ENCODE peak calls at places on chromosomes 7 and 10, in ten cellular contexts. I is GM03348; Y is H54; D is NCI-H226; M is activated T-cell treated with anti-CD3 and anti-CD28 coated beads, Interleukin-2, amount 50 U/mL, for 1 hour; K is nephron progenitor cell; V is non-pigmented ciliary epithelial cell; F is AG09319; S is IMR-90; X is mammary epithelial cell. A is an unnamed sample.

GRCh38 chr7:43749383-43749940 is 9.0 kb upstream of the BLVRA start:
- DNase-seq in I (no peak), Y (no peak), D (no peak), M (no peak), K (no peak), V (no peak), F (no peak), S (no peak), X (no peak), A (no peak)

GRCh38 chr10:83373659-83374058 is 765.6 kb upstream of the GHITM start:
- DNase-seq in I (no peak), Y (peak; percentile 2), D (no peak), M (no peak), K (peak; percentile 4), V (no peak), F (no peak), S (no peak), X (peak; percentile 47), A (peak; percentile 12)

GRCh38 chr10:20677340-20677739 is 219.8 kb downstream of the NEBL start:
- DNase-seq in I (no peak), Y (no peak), D (no peak), M (no peak), K (no peak), V (no peak), F (no peak), S (no peak), X (no peak), A (no peak)

GRCh38 chr10:110076559-110077318 is 69.0 kb downstream of the ADD3 start:
- DNase-seq in I (peak; percentile 70), Y (no peak), D (peak; percentile 95), M (no peak), K (no peak), V (peak; percentile 60), F (peak; percentile 82), S (peak; percentile 68), X (peak; percentile 96), A (no peak)

GRCh38 chr10:50600831-50601466 is 22.8 kb downstream of the SGMS1 start:
- DNase-seq in I (peak; percentile 26), Y (no peak), D (no peak), M (no peak), K (no peak), V (no peak), F (no peak), S (peak; percentile 49), X (no peak), A (no peak)

GRCh38 chr10:110765513-110766375 is 106.0 kb upstream of the PDCD4 start:
- DNase-seq in I (no peak), Y (no peak), D (no peak), M (no peak), K (no peak), V (no peak), F (no peak), S (peak; percentile 38), X (no peak), A (no peak)

GRCh38 chr7:107446531-107446930 is 23.3 kb upstream of the GPR22 start:
- DNase-seq in I (peak; percentile 29), Y (peak; percentile 12), D (peak; percentile 9), M (no peak), K (no peak), V (peak; percentile 13), F (no peak), S (peak; percentile 79), X (peak; percentile 80), A (no peak)

GRCh38 chr10:119078422-119079179 is 2.0 kb downstream of the EIF3A start:
- DNase-seq in I (no peak), Y (no peak), D (no peak), M (no peak), K (no peak), V (no peak), F (no peak), S (no peak), X (no peak), A (no peak)

GRCh38 chr7:66173856-66174255 is 31.3 kb upstream of the TPST1 start:
- DNase-seq in I (no peak), Y (no peak), D (no peak), M (no peak), K (no peak), V (no peak), F (no peak), S (no peak), X (no peak), A (no peak)

GRCh38 chr7:131104611-131105293 is 222.9 kb upstream of the MKLN1 start:
- DNase-seq in I (no peak), Y (no peak), D (no peak), M (no peak), K (no peak), V (no peak), F (no peak), S (peak; percentile 28), X (no peak), A (no peak)

GRCh38 chr7:64581929-64582894 is 19.3 kb upstream of the ZNF680 start:
- DNase-seq in I (no peak), Y (no peak), D (peak; percentile 79), M (no peak), K (no peak), V (peak; percentile 64), F (no peak), S (peak; percentile 58), X (no peak), A (no peak)

GRCh38 chr10:71999360-72000072 is 35.3 kb downstream of the CHST3 start:
- DNase-seq in I (peak; percentile 68), Y (no peak), D (peak; percentile 94), M (no peak), K (peak; percentile 42), V (no peak), F (peak; percentile 66), S (peak; percentile 73), X (no peak), A (no peak)

GRCh38 chr10:98293550-98294269 is 25.7 kb upstream of the LOXL4 start:
- DNase-seq in I (peak; percentile 61), Y (no peak), D (peak; percentile 55), M (no peak), K (no peak), V (no peak), F (no peak), S (no peak), X (peak; percentile 79), A (no peak)

GRCh38 chr7:42198296-42198695 is 38.7 kb downstream of the GLI3 start:
- DNase-seq in I (peak; percentile 38), Y (no peak), D (no peak), M (no peak), K (no peak), V (no peak), F (no peak), S (no peak), X (peak; percentile 98), A (no peak)

GRCh38 chr10:21626457-21627161 is 92.6 kb downstream of the MLLT10 start:
- DNase-seq in I (no peak), Y (no peak), D (no peak), M (no peak), K (no peak), V (no peak), F (no peak), S (peak; percentile 40), X (peak; percentile 67), A (no peak)

GRCh38 chr10:80416401-80417098 is 8.2 kb downstream of the PRXL2A start:
- DNase-seq in I (no peak), Y (no peak), D (no peak), M (no peak), K (peak; percentile 27), V (no peak), F (no peak), S (no peak), X (no peak), A (no peak)

GRCh38 chr7:26117142-26117807 is 34.7 kb upstream of the NFE2L3 start:
- DNase-seq in I (peak; percentile 4), Y (no peak), D (no peak), M (no peak), K (no peak), V (no peak), F (no peak), S (no peak), X (no peak), A (no peak)

GRCh38 chr10:49505589-49505988 is 33.3 kb downstream of the ERCC6 start:
- DNase-seq in I (no peak), Y (no peak), D (no peak), M (no peak), K (no peak), V (no peak), F (no peak), S (no peak), X (no peak), A (no peak)

GRCh38 chr7:32147909-32148308 is 77.7 kb upstream of the PDE1C start:
- DNase-seq in I (no peak), Y (no peak), D (peak; percentile 61), M (no peak), K (no peak), V (no peak), F (no peak), S (peak; percentile 56), X (no peak), A (no peak)

GRCh38 chr10:91590142-91590903 is 42.5 kb downstream of the PPP1R3C start:
- DNase-seq in I (peak; percentile 82), Y (no peak), D (peak; percentile 85), M (no peak), K (no peak), V (no peak), F (peak; percentile 87), S (peak; percentile 92), X (peak; percentile 39), A (no peak)

GRCh38 chr10:34612446-34612845 is 202.7 kb downstream of the PARD3 start:
- DNase-seq in I (no peak), Y (no peak), D (peak; percentile 91), M (no peak), K (no peak), V (no peak), F (no peak), S (no peak), X (peak; percentile 51), A (peak; percentile 36)

GRCh38 chr7:96380111-96380512 is 58.2 kb upstream of the SLC25A13 start:
- DNase-seq in I (no peak), Y (no peak), D (no peak), M (no peak), K (peak; percentile 13), V (no peak), F (no peak), S (no peak), X (no peak), A (no peak)

GRCh38 chr7:121433775-121434174 is 37.7 kb upstream of the FAM3C start:
- DNase-seq in I (no peak), Y (no peak), D (no peak), M (no peak), K (no peak), V (no peak), F (no peak), S (no peak), X (no peak), A (no peak)

GRCh38 chr7:72152171-72153131 is 259.7 kb downstream of the CALN1 start:
- DNase-seq in I (no peak), Y (no peak), D (no peak), M (no peak), K (no peak), V (no peak), F (no peak), S (no peak), X (no peak), A (no peak)

GRCh38 chr10:97648557-97649404 is 8.3 kb downstream of the PI4K2A start:
- DNase-seq in I (peak; percentile 85), Y (peak; percentile 88), D (peak; percentile 62), M (no peak), K (no peak), V (peak; percentile 89), F (peak; percentile 70), S (peak; percentile 96), X (peak; percentile 92), A (peak; percentile 67)

GRCh38 chr10:52400564-52400963 is 86.5 kb downstream of the DKK1 start:
- DNase-seq in I (no peak), Y (no peak), D (peak; percentile 32), M (no peak), K (no peak), V (no peak), F (no peak), S (peak; percentile 50), X (peak; percentile 16), A (no peak)

GRCh38 chr7:77184990-77185389 is 14.6 kb downstream of the FGL2 start:
- DNase-seq in I (peak; percentile 50), Y (no peak), D (no peak), M (no peak), K (no peak), V (no peak), F (peak; percentile 18), S (no peak), X (no peak), A (no peak)

GRCh38 chr7:94323872-94324271 is 70.8 kb upstream of the COL1A2 start:
- DNase-seq in I (peak; percentile 56), Y (no peak), D (no peak), M (no peak), K (no peak), V (no peak), F (no peak), S (no peak), X (no peak), A (no peak)

A was measured in glomerular endothelial cell.